ENCODE peak calls at places on chromosomes 1 and 21, in ten cellular contexts. One of them, this sample, is unnamed.

GRCh38 chr1:2885001-2885400 is 83.5 kb upstream of the TTC34 start:
- DNase-seq in mammary epithelial cell: no peak
- DNase-seq in breast epithelium: no peak
- DNase-seq in stomach: no peak
- DNase-seq in PC-3: no peak
- DNase-seq in left ventricle myocardium inferior: no peak
- DNase-seq in right lobe of liver: no peak
- DNase-seq in aorta: no peak
- DNase-seq in pancreas: no peak
- DNase-seq in spleen: no peak
- DNase-seq in this sample: no peak

GRCh38 chr1:25647863-25648262 is 31.3 kb downstream of the MAN1C1 start:
- DNase-seq in mammary epithelial cell: no peak
- DNase-seq in breast epithelium: peak; percentile 5
- DNase-seq in stomach: no peak
- DNase-seq in PC-3: no peak
- DNase-seq in left ventricle myocardium inferior: peak; percentile 50
- DNase-seq in right lobe of liver: no peak
- DNase-seq in aorta: no peak
- DNase-seq in pancreas: no peak
- DNase-seq in spleen: no peak
- DNase-seq in this sample: no peak

GRCh38 chr1:114453361-114453784 is 57.6 kb downstream of the TRIM33 start:
- DNase-seq in mammary epithelial cell: no peak
- DNase-seq in breast epithelium: no peak
- DNase-seq in stomach: no peak
- DNase-seq in PC-3: no peak
- DNase-seq in left ventricle myocardium inferior: no peak
- DNase-seq in right lobe of liver: no peak
- DNase-seq in aorta: no peak
- DNase-seq in pancreas: no peak
- DNase-seq in spleen: no peak
- DNase-seq in this sample: no peak

GRCh38 chr1:184362876-184363275 is 24.0 kb upstream of the C1orf21 start:
- DNase-seq in mammary epithelial cell: no peak
- DNase-seq in breast epithelium: no peak
- DNase-seq in stomach: no peak
- DNase-seq in PC-3: peak; percentile 9
- DNase-seq in left ventricle myocardium inferior: no peak
- DNase-seq in right lobe of liver: no peak
- DNase-seq in aorta: no peak
- DNase-seq in pancreas: no peak
- DNase-seq in spleen: no peak
- DNase-seq in this sample: no peak

GRCh38 chr1:202505356-202505755 is 156.9 kb downstream of the PPP1R12B start:
- DNase-seq in mammary epithelial cell: peak; percentile 63
- DNase-seq in breast epithelium: no peak
- DNase-seq in stomach: no peak
- DNase-seq in PC-3: no peak
- DNase-seq in left ventricle myocardium inferior: no peak
- DNase-seq in right lobe of liver: no peak
- DNase-seq in aorta: no peak
- DNase-seq in pancreas: no peak
- DNase-seq in spleen: no peak
- DNase-seq in this sample: no peak

GRCh38 chr1:156193208-156193487 is 756 bp upstream of the SLC25A44 start:
- DNase-seq in mammary epithelial cell: no peak
- DNase-seq in breast epithelium: no peak
- DNase-seq in stomach: no peak
- DNase-seq in PC-3: no peak
- DNase-seq in left ventricle myocardium inferior: no peak
- DNase-seq in right lobe of liver: no peak
- DNase-seq in aorta: no peak
- DNase-seq in pancreas: no peak
- DNase-seq in spleen: no peak
- DNase-seq in this sample: no peak

GRCh38 chr1:67142931-67143330 is 8.2 kb upstream of the C1orf141 start:
- DNase-seq in mammary epithelial cell: no peak
- DNase-seq in breast epithelium: no peak
- DNase-seq in stomach: no peak
- DNase-seq in PC-3: no peak
- DNase-seq in left ventricle myocardium inferior: no peak
- DNase-seq in right lobe of liver: no peak
- DNase-seq in aorta: no peak
- DNase-seq in pancreas: no peak
- DNase-seq in spleen: no peak
- DNase-seq in this sample: no peak

GRCh38 chr1:205351984-205352713 is 4.6 kb downstream of the KLHDC8A start:
- DNase-seq in mammary epithelial cell: peak; percentile 66
- DNase-seq in breast epithelium: no peak
- DNase-seq in stomach: peak; percentile 38
- DNase-seq in PC-3: peak; percentile 58
- DNase-seq in left ventricle myocardium inferior: no peak
- DNase-seq in right lobe of liver: no peak
- DNase-seq in aorta: no peak
- DNase-seq in pancreas: peak; percentile 23
- DNase-seq in spleen: no peak
- DNase-seq in this sample: no peak

GRCh38 chr1:240611619-240612490 is at the start of gene GREM2:
- DNase-seq in mammary epithelial cell: peak; percentile 2
- DNase-seq in breast epithelium: peak; percentile 23
- DNase-seq in stomach: peak; percentile 58
- DNase-seq in PC-3: peak; percentile 40
- DNase-seq in left ventricle myocardium inferior: no peak
- DNase-seq in right lobe of liver: peak; percentile 67
- DNase-seq in aorta: peak; percentile 48
- DNase-seq in pancreas: peak; percentile 3
- DNase-seq in spleen: no peak
- DNase-seq in this sample: peak; percentile 68

GRCh38 chr1:26820784-26821269 is 5.7 kb upstream of the ZDHHC18 start:
- DNase-seq in mammary epithelial cell: no peak
- DNase-seq in breast epithelium: no peak
- DNase-seq in stomach: no peak
- DNase-seq in PC-3: no peak
- DNase-seq in left ventricle myocardium inferior: no peak
- DNase-seq in right lobe of liver: no peak
- DNase-seq in aorta: no peak
- DNase-seq in pancreas: no peak
- DNase-seq in spleen: no peak
- DNase-seq in this sample: no peak

GRCh38 chr21:45397381-45397780 is 7.6 kb upstream of the COL18A1 start:
- DNase-seq in mammary epithelial cell: no peak
- DNase-seq in breast epithelium: no peak
- DNase-seq in stomach: no peak
- DNase-seq in PC-3: no peak
- DNase-seq in left ventricle myocardium inferior: no peak
- DNase-seq in right lobe of liver: no peak
- DNase-seq in aorta: no peak
- DNase-seq in pancreas: no peak
- DNase-seq in spleen: no peak
- DNase-seq in this sample: no peak
- H3K36me3 ChIP-seq in mammary epithelial cell: no peaks in the 10 kb centered on the region
- H3K36me3 ChIP-seq in breast epithelium: no peaks in the 10 kb centered on the region
- H3K36me3 ChIP-seq in stomach: no peaks in the 10 kb centered on the region
- H3K36me3 ChIP-seq in PC-3: no peaks in the 10 kb centered on the region
- H3K36me3 ChIP-seq in left ventricle myocardium inferior: no peaks in the 10 kb centered on the region
- H3K36me3 ChIP-seq in right lobe of liver: no peaks in the 10 kb centered on the region
- H3K36me3 ChIP-seq in aorta: no peaks in the 10 kb centered on the region
- H3K36me3 ChIP-seq in pancreas: no peaks in the 10 kb centered on the region
- H3K36me3 ChIP-seq in spleen: no peaks in the 10 kb centered on the region
- H3K36me3 ChIP-seq in this sample: no peaks in the 10 kb centered on the region

DNA sequence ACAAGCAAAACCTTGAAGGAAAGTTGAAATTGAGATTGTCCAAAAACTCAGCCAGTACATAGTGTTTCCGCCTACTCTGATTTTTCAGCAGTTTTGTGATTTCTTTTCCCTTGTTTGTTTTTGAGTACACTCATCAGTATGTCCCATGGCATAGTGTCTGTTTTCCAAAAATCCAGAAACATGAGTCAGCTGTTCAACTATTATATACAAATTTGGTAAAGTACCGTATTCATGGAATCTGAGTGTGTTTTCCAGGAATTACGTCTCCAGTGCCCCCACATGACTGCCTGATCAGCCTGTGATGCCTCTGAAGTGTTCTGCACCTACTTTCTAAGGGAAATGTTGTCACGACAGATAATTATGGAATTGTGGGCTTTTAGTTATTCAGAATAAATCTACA is 186.8 kb downstream of the LTN1 start:
- DNase-seq in mammary epithelial cell: no peak
- DNase-seq in breast epithelium: no peak
- DNase-seq in stomach: no peak
- DNase-seq in PC-3: peak; percentile 65
- DNase-seq in left ventricle myocardium inferior: no peak
- DNase-seq in right lobe of liver: no peak
- DNase-seq in aorta: no peak
- DNase-seq in pancreas: no peak
- DNase-seq in spleen: no peak
- DNase-seq in this sample: peak; percentile 11
- H3K4me3 ChIP-seq in mammary epithelial cell: no peak overlapping the region
- H3K4me3 ChIP-seq in breast epithelium: no peak overlapping the region
- H3K4me3 ChIP-seq in stomach: no peak overlapping the region
- H3K4me3 ChIP-seq in PC-3: no peak overlapping the region
- H3K4me3 ChIP-seq in left ventricle myocardium inferior: no peak overlapping the region
- H3K4me3 ChIP-seq in right lobe of liver: no peak overlapping the region
- H3K4me3 ChIP-seq in aorta: no peak overlapping the region
- H3K4me3 ChIP-seq in pancreas: no peak overlapping the region
- H3K4me3 ChIP-seq in spleen: no peak overlapping the region
- H3K4me3 ChIP-seq in this sample: no peak overlapping the region

DNA sequence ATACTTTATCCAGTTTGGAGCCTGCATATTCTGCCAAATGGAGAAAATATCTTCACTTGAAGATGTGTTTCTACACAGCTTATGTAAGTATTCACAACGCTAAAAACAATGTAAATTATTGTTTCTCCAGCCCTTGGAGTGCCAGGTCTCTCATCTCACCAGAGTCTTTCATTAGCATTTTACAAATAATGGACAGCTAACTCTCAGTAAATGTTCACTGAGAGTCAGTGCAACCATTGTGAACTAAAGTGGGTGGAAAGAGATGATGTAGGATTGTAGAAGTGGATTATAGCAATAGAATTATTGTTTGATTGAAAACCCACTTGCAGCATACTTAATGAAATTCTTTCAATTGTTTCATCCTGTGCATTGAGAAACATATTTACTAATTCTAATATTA is 8.3 kb upstream of the FAM177B start:
- DNase-seq in mammary epithelial cell: no peak
- DNase-seq in breast epithelium: no peak
- DNase-seq in stomach: no peak
- DNase-seq in PC-3: no peak
- DNase-seq in left ventricle myocardium inferior: no peak
- DNase-seq in right lobe of liver: no peak
- DNase-seq in aorta: no peak
- DNase-seq in pancreas: no peak
- DNase-seq in spleen: no peak
- DNase-seq in this sample: no peak
- H3K36me3 ChIP-seq in mammary epithelial cell: peaks cover 59% of the 10 kb centered on the region
- H3K36me3 ChIP-seq in breast epithelium: peaks cover 32% of the 10 kb centered on the region
- H3K36me3 ChIP-seq in stomach: peaks cover 100% of the 10 kb centered on the region
- H3K36me3 ChIP-seq in PC-3: peaks cover 81% of the 10 kb centered on the region
- H3K36me3 ChIP-seq in left ventricle myocardium inferior: peaks cover 99% of the 10 kb centered on the region
- H3K36me3 ChIP-seq in right lobe of liver: peaks cover 90% of the 10 kb centered on the region
- H3K36me3 ChIP-seq in aorta: peaks cover 4% of the 10 kb centered on the region
- H3K36me3 ChIP-seq in pancreas: peaks cover 97% of the 10 kb centered on the region
- H3K36me3 ChIP-seq in spleen: peaks cover 95% of the 10 kb centered on the region
- H3K36me3 ChIP-seq in this sample: peaks cover 94% of the 10 kb centered on the region

DNA sequence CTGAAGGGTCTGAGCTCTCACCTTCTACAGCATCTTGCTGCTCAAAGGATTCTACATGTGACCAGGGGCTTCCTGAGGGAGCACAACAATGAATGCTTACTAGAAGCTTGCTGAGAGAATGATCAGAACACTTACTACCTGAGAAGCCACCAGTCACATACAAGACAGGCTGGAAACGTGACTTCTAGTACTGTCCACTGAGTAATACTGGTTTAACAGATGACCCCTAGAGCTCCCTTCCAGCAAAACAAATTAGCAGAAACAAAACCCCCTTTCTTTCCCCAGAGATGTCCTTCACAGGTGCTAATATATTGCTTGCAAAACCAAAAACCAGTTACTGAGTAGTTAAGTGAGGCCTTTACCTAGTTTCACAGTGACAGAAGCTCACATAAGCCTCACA is 2.1 kb downstream of the TAF5L start:
- DNase-seq in mammary epithelial cell: no peak
- DNase-seq in breast epithelium: no peak
- DNase-seq in stomach: no peak
- DNase-seq in PC-3: no peak
- DNase-seq in left ventricle myocardium inferior: no peak
- DNase-seq in right lobe of liver: no peak
- DNase-seq in aorta: no peak
- DNase-seq in pancreas: no peak
- DNase-seq in spleen: no peak
- DNase-seq in this sample: no peak
- H3K4me3 ChIP-seq in mammary epithelial cell: no peak overlapping the region
- H3K4me3 ChIP-seq in breast epithelium: no peak overlapping the region
- H3K4me3 ChIP-seq in stomach: no peak overlapping the region
- H3K4me3 ChIP-seq in PC-3: peak overlapping the region; percentile 82
- H3K4me3 ChIP-seq in left ventricle myocardium inferior: peak overlapping the region; percentile 97
- H3K4me3 ChIP-seq in right lobe of liver: no peak overlapping the region
- H3K4me3 ChIP-seq in aorta: peak overlapping the region; percentile 52
- H3K4me3 ChIP-seq in pancreas: no peak overlapping the region
- H3K4me3 ChIP-seq in spleen: no peak overlapping the region
- H3K4me3 ChIP-seq in this sample: peak overlapping the region; percentile 96